ENCODE peak calls at places on chromosomes 2 and 18, in four cellular contexts. U is SK-N-SH, H is GM12878, S is HepG2. Q is an unnamed sample.
A peak's percentile ranks its signal among the peaks of the same experiment; 100 is the strongest.

GRCh38 chr2:111944536-111945210 is 46.3 kb downstream of the MERTK start:
- DNase-seq in S (peak; percentile 92), H (no peak), U (no peak), Q (no peak)

GRCh38 chr18:26791676-26792075 is 73.8 kb downstream of the AQP4 start:
- DNase-seq in U (no peak), H (no peak), S (no peak), Q (no peak)

GRCh38 chr2:231490801-231491200 is 26.5 kb upstream of the NCL start:
- DNase-seq in S (no peak), U (no peak), H (no peak), Q (no peak)

GRCh38 chr2:100451734-100452133 is 18.5 kb upstream of the NMS start:
- DNase-seq in H (no peak), U (no peak), S (no peak), Q (no peak)

GRCh38 chr2:169715379-169716228 is 18.0 kb upstream of the KLHL23 start:
- DNase-seq in U (peak; percentile 30), H (no peak), S (peak; percentile 98), Q (no peak)

GRCh38 chr2:102289129-102289528 is 22.2 kb upstream of the IL1RL1 start:
- DNase-seq in S (no peak), U (no peak), H (no peak), Q (no peak)

GRCh38 chr2:143994936-143995335 is 525.0 kb downstream of the ZEB2 start:
- DNase-seq in S (no peak), H (no peak), U (no peak), Q (no peak)

GRCh38 chr2:149534674-149535073 is 52.9 kb downstream of the MMADHC start:
- DNase-seq in H (no peak), U (no peak), S (no peak), Q (no peak)

GRCh38 chr2:43464546-43464945 is 131.3 kb downstream of the THADA start:
- DNase-seq in S (no peak), H (no peak), U (no peak), Q (no peak)

GRCh38 chr2:70674636-70675430 is 93.2 kb downstream of the ADD2 start:
- DNase-seq in U (no peak), H (no peak), S (no peak), Q (no peak)

GRCh38 chr18:48356909-48357631 is 52.1 kb downstream of the ZBTB7C start:
- DNase-seq in H (no peak), S (no peak), U (peak; percentile 30), Q (no peak)

GRCh38 chr2:219704878-219705277 is 77.4 kb downstream of the SLC4A3 start:
- DNase-seq in U (no peak), S (no peak), H (no peak), Q (no peak)

GRCh38 chr2:101884423-101884822 is 107.3 kb upstream of the IL1R2 start:
- DNase-seq in H (no peak), S (no peak), U (no peak), Q (no peak)

GRCh38 chr2:218896501-218897393 is 16.1 kb downstream of the WNT10A start:
- DNase-seq in H (peak; percentile 84), S (no peak), U (peak; percentile 74), Q (peak; percentile 49)

GRCh38 chr2:232937278-232937906 is 67.3 kb downstream of the SNORC start:
- DNase-seq in S (peak; percentile 68), U (no peak), H (no peak), Q (no peak)

GRCh38 chr2:20424300-20425290 is 22.3 kb upstream of the RHOB start:
- DNase-seq in U (peak; percentile 57), S (no peak), H (peak; percentile 57), Q (peak; percentile 47)

GRCh38 chr18:65409266-65409665 is 341.5 kb upstream of the CDH7 start:
- DNase-seq in U (no peak), S (no peak), H (no peak), Q (no peak)

GRCh38 chr2:26913599-26914285 is 56.7 kb upstream of the MAPRE3 start:
- DNase-seq in S (no peak), H (no peak), U (no peak), Q (no peak)

GRCh38 chr2:20213651-20214565 is 11.0 kb downstream of the SDC1 start:
- DNase-seq in U (no peak), S (peak; percentile 93), H (peak; percentile 31), Q (no peak)

GRCh38 chr18:55236150-55236931 is 277.1 kb upstream of the CCDC68 start:
- DNase-seq in H (no peak), U (no peak), S (no peak), Q (peak; percentile 65)

GRCh38 chr2:68726608-68727367 is 7.8 kb upstream of the ARHGAP25 start:
- DNase-seq in H (peak; percentile 68), U (no peak), S (no peak), Q (peak; percentile 63)

GRCh38 chr2:91477731-91478672 is 2786.5 kb downstream of the RPIA start:
- DNase-seq in U (peak; percentile 73), S (no peak), H (no peak), Q (no peak)

GRCh38 chr2:102055346-102055975 is 63.7 kb downstream of the IL1R2 start:
- DNase-seq in S (no peak), U (no peak), H (no peak), Q (no peak)

GRCh38 chr2:229610359-229610758 is 104.0 kb downstream of the DNER start:
- DNase-seq in U (no peak), S (no peak), H (no peak), Q (no peak)

GRCh38 chr2:10257500-10258147 is 45.1 kb upstream of the HPCAL1 start:
- DNase-seq in H (no peak), U (no peak), S (no peak), Q (no peak)

GRCh38 chr2:45009303-45009927 is at the start of gene SIX2:
- DNase-seq in H (no peak), S (peak; percentile 41), U (peak; percentile 99), Q (no peak)

GRCh38 chr2:135741395-135742306 is at the start of gene UBXN4:
- DNase-seq in S (peak; percentile 99), H (peak; percentile 96), U (peak; percentile 93), Q (peak; percentile 99)

GRCh38 chr18:10164241-10165160 is 250.7 kb downstream of the VAPA start:
- DNase-seq in U (no peak), H (no peak), S (no peak), Q (no peak)

GRCh38 chr2:237412646-237413292 is 1.2 kb downstream of the COL6A3 start:
- DNase-seq in U (no peak), H (no peak), S (no peak), Q (no peak)

DNA sequence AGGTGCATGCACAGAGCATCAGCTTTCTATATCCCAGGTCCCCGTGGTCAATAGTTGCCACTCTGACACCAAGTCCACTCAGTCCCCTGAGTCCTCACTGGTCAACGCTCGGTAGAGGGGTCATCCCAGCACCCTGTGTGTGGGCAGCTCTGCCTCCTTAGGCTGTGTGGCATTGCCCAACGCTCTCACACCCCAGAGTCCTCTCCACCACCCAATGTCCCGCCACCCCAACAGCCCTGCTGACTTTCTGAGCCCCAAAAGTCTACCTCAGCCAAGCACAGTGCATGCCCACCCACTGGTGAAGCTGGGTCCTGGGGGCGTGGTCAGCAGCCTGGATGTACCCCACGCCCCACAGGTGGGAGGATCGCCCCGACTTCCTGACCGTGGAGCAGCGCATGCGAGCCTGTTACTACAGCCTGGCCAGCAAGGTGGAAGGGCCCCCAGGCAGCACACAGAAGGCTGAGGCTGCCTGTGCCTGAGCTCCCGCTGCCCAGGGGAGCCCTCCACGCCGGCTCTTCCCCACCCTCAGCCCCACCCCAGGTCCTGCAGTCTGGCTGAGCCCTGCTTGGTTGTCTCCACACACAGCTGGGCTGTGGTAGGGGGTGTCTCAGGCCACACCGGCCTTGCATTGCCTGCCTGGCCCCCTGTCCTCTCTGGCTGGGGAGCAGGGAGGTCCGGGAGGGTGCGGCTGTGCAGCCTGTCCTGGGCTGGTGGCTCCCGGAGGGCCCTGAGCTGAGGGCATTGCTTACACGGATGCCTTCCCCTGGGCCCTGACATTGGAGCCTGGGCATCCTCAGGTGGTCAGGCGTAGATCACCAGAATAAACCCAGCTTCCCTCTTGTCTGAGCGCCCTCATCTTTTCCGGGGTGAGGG is 25.9 kb downstream of the ZAP70 start:
- DNase-seq in U (no peak), H (no peak), S (no peak), Q (no peak)
- TF ChIP-seq GABPA in U (no peak), H (no peak), S (no peak), Q (no peak)

DNA sequence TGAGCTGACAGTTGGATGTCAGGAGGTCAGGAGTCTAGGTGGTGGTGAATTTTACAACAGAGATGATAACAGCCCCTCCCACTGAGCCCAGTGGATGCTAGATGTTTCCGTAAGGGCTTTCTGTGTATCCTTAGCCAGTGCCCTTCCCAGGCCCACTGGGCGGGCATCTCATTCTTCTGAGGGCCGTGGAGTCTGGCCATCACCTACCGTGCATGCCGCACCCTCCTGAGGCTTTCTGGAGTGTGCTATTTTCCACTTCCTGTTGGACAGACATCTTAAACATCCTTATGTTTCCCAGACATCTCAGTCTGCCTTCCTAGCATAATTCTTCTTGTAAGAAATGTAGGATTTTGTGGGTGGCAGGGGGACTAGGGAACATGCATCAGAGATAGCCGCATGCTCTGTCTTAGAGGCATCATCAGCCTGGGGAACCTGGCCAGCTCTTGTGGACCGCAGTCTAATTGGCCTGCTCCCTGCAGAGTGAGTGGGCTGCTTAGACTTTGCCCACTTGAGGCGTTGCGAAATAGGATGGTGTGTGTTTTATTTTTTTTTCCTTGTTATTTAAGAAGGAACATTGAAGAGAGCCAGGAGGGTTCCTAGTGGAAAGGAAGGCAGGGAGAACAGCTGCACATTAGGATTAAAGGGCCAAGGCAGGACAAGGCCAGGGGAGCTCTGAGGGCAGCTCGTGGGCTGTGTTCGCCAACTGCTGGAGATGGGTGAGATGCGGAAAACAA is 135.8 kb downstream of the SH3RF3 start:
- DNase-seq in S (peak; percentile 46), H (no peak), U (no peak), Q (no peak)
- TF ChIP-seq GABPA in S (no peak), H (no peak), U (no peak), Q (no peak)

GRCh38 chr2:86274918-86275275 is 62.5 kb downstream of the REEP1 start:
- DNase-seq in U (peak; percentile 55), S (no peak), H (peak; percentile 60), Q (no peak)
- TF ChIP-seq GABPA in U (no peak), S (no peak), H (no peak), Q (no peak)

GRCh38 chr2:53021285-53021684 is 746.3 kb upstream of the CHAC2 start:
- DNase-seq in H (no peak), S (no peak), U (no peak), Q (no peak)

GRCh38 chr2:53021828-53022227 is 745.8 kb upstream of the CHAC2 start:
- DNase-seq in U (no peak), S (no peak), H (no peak), Q (no peak)

GRCh38 chr2:53018830-53019425 is 748.7 kb upstream of the CHAC2 start:
- DNase-seq in U (peak; percentile 5), H (no peak), S (no peak), Q (no peak)
- TF ChIP-seq GABPA in U (no peak), H (no peak), S (no peak), Q (no peak)

DNA sequence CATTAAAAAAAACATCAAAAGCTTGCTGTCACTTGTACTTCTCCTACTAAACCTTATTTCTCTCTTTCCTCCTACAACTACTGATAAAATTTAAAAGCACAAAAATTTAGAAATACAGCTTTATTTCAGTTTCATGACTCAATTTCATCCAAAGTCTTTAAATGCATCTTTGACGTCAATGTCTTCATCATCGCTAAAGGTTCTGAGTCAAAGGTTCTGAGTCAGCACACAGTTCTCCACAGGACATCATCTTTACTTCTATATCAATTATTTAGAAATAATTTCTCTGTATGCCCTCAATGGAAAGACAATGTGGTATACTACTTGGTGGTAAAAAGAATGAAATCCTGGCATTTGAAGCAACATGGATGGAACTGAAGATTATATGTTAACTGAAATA is 163.9 kb upstream of the DNMT3A start:
- DNase-seq in H (no peak), U (no peak), S (no peak), Q (no peak)
- TF ChIP-seq GABPA in H (no peak), U (no peak), S (no peak), Q (no peak)

Q was measured in HL-60.